ENCODE peak calls at places on chromosomes 4 and X, in seven cellular contexts. One of them, this sample, is unnamed.

GRCh38 chr4:177264788-177265422 is 44.8 kb upstream of the NEIL3 start:
- DNase-seq in AG04450: no peak
- DNase-seq in OCI-LY7: no peak
- DNase-seq in A549: no peak
- DNase-seq in heart left ventricle: no peak
- DNase-seq in lower lobe of right lung: no peak
- DNase-seq in H9: no peak
- DNase-seq in this sample: no peak

GRCh38 chr4:152454398-152455011 is 81.4 kb downstream of the FBXW7 start:
- DNase-seq in AG04450: no peak
- DNase-seq in OCI-LY7: peak; percentile 47
- DNase-seq in A549: peak; percentile 12
- DNase-seq in heart left ventricle: no peak
- DNase-seq in lower lobe of right lung: no peak
- DNase-seq in H9: no peak
- DNase-seq in this sample: no peak

GRCh38 chr4:71294301-71294700 is 44.5 kb upstream of the SLC4A4 start:
- DNase-seq in AG04450: no peak
- DNase-seq in OCI-LY7: no peak
- DNase-seq in A549: no peak
- DNase-seq in heart left ventricle: no peak
- DNase-seq in lower lobe of right lung: no peak
- DNase-seq in H9: no peak
- DNase-seq in this sample: no peak

GRCh38 chr4:13160906-13161305 is 323.2 kb downstream of the RAB28 start:
- DNase-seq in AG04450: no peak
- DNase-seq in OCI-LY7: no peak
- DNase-seq in A549: no peak
- DNase-seq in heart left ventricle: no peak
- DNase-seq in lower lobe of right lung: no peak
- DNase-seq in H9: no peak
- DNase-seq in this sample: no peak

GRCh38 chrX:75547783-75548182 is 24.9 kb upstream of the ZDHHC15 start:
- DNase-seq in AG04450: no peak
- DNase-seq in OCI-LY7: no peak
- DNase-seq in A549: no peak
- DNase-seq in heart left ventricle: peak; percentile 16
- DNase-seq in lower lobe of right lung: peak; percentile 71
- DNase-seq in H9: no peak
- DNase-seq in this sample: peak; percentile 67

GRCh38 chr4:57094482-57095223 is 15.5 kb downstream of the IGFBP7 start:
- DNase-seq in AG04450: no peak
- DNase-seq in OCI-LY7: no peak
- DNase-seq in A549: peak; percentile 51
- DNase-seq in heart left ventricle: no peak
- DNase-seq in lower lobe of right lung: no peak
- DNase-seq in H9: no peak
- DNase-seq in this sample: no peak

GRCh38 chr4:92198711-92199110 is 105.1 kb upstream of the GRID2 start:
- DNase-seq in AG04450: peak; percentile 13
- DNase-seq in OCI-LY7: no peak
- DNase-seq in A549: no peak
- DNase-seq in heart left ventricle: no peak
- DNase-seq in lower lobe of right lung: no peak
- DNase-seq in H9: no peak
- DNase-seq in this sample: no peak

GRCh38 chr4:105807496-105807895 is 87.8 kb upstream of the NPNT start:
- DNase-seq in AG04450: no peak
- DNase-seq in OCI-LY7: no peak
- DNase-seq in A549: no peak
- DNase-seq in heart left ventricle: no peak
- DNase-seq in lower lobe of right lung: no peak
- DNase-seq in H9: no peak
- DNase-seq in this sample: no peak

GRCh38 chr4:124427095-124427767 is 285.3 kb downstream of the ANKRD50 start:
- DNase-seq in AG04450: no peak
- DNase-seq in OCI-LY7: no peak
- DNase-seq in A549: no peak
- DNase-seq in heart left ventricle: peak; percentile 80
- DNase-seq in lower lobe of right lung: no peak
- DNase-seq in H9: no peak
- DNase-seq in this sample: no peak

GRCh38 chrX:13357925-13358324 is 38.1 kb upstream of the ATXN3L start:
- DNase-seq in AG04450: no peak
- DNase-seq in OCI-LY7: no peak
- DNase-seq in A549: no peak
- DNase-seq in heart left ventricle: no peak
- DNase-seq in lower lobe of right lung: no peak
- DNase-seq in H9: no peak
- DNase-seq in this sample: no peak

GRCh38 chrX:35665311-35665710 is 132.8 kb upstream of the MAGEB16 start:
- DNase-seq in AG04450: no peak
- DNase-seq in OCI-LY7: no peak
- DNase-seq in A549: no peak
- DNase-seq in heart left ventricle: no peak
- DNase-seq in lower lobe of right lung: no peak
- DNase-seq in H9: no peak
- DNase-seq in this sample: no peak

GRCh38 chr4:147768113-147768512 is 36.2 kb downstream of the ARHGAP10 start:
- DNase-seq in AG04450: no peak
- DNase-seq in OCI-LY7: no peak
- DNase-seq in A549: peak; percentile 25
- DNase-seq in heart left ventricle: no peak
- DNase-seq in lower lobe of right lung: no peak
- DNase-seq in H9: no peak
- DNase-seq in this sample: peak; percentile 89

GRCh38 chr4:167964766-167965373 is 127.5 kb upstream of the ANXA10 start:
- DNase-seq in AG04450: no peak
- DNase-seq in OCI-LY7: no peak
- DNase-seq in A549: no peak
- DNase-seq in heart left ventricle: no peak
- DNase-seq in lower lobe of right lung: no peak
- DNase-seq in H9: no peak
- DNase-seq in this sample: no peak

GRCh38 chrX:110557864-110558263 is 199.2 kb downstream of the RTL9 start:
- DNase-seq in AG04450: no peak
- DNase-seq in OCI-LY7: no peak
- DNase-seq in A549: no peak
- DNase-seq in heart left ventricle: no peak
- DNase-seq in lower lobe of right lung: peak; percentile 15
- DNase-seq in H9: no peak
- DNase-seq in this sample: no peak
- H3K27ac ChIP-seq in AG04450: no peak overlapping the region
- H3K27ac ChIP-seq in OCI-LY7: no peak overlapping the region
- H3K27ac ChIP-seq in A549: no peak overlapping the region
- H3K27ac ChIP-seq in heart left ventricle: no peak overlapping the region
- H3K27ac ChIP-seq in lower lobe of right lung: no peak overlapping the region
- H3K27ac ChIP-seq in H9: no peak overlapping the region
- H3K27ac ChIP-seq in this sample: no peak overlapping the region

DNA sequence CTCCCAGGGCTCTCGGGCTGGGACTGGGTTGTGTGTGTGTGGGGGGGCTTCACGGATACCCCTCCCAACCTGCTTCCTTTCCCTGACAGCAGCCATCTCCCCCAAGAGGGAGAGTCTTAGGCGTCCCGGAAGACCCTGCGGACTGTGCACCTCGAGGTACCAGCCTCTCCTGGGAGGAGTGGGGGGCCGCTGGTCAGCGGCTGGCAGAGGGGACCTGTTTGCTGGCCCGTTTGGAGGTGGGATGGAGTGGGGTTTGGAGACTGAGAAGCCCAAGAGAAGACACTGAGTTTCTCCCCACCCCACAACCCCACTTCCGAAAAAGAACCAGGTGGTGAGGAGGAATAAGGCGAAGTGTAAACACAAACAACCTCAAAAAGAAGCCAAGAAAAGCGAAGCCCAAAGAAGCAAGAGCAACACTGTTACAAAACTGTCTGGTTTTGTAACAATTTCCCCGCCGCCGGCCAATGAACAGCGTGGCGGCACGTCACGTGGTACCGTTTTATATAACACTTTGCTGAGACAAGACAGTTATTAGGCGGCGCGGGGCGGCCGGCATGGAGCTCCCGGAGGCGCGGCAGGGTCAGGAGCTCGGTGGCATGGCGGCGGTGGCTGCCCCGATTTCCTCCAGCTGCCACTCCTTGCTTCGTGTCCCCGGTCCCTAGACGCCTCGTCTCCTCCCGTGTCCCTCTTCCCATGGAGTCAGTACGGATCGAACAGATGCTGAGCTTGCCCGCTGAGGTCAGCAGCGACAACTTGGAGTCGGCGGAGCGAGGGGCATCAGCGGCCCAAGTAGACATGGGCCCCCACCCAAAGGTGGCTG is at the start of gene LONRF3:
- DNase-seq in AG04450: no peak
- DNase-seq in OCI-LY7: peak; percentile 7
- DNase-seq in A549: peak; percentile 60
- DNase-seq in heart left ventricle: peak; percentile 66
- DNase-seq in lower lobe of right lung: peak; percentile 88
- DNase-seq in H9: no peak
- DNase-seq in this sample: no peak
- H3K27ac ChIP-seq in AG04450: no peak within 1 kb of the TSS
- H3K27ac ChIP-seq in OCI-LY7: no peak within 1 kb of the TSS
- H3K27ac ChIP-seq in A549: peak within 1 kb of the TSS; percentile 95
- H3K27ac ChIP-seq in heart left ventricle: peak within 1 kb of the TSS; percentile 50
- H3K27ac ChIP-seq in lower lobe of right lung: peak within 1 kb of the TSS; percentile 87
- H3K27ac ChIP-seq in H9: no peak within 1 kb of the TSS
- H3K27ac ChIP-seq in this sample: no peak within 1 kb of the TSS

GRCh38 chr4:5757536-5757935 is 46.5 kb downstream of the EVC start:
- DNase-seq in AG04450: no peak
- DNase-seq in OCI-LY7: no peak
- DNase-seq in A549: no peak
- DNase-seq in heart left ventricle: no peak
- DNase-seq in lower lobe of right lung: no peak
- DNase-seq in H9: no peak
- DNase-seq in this sample: no peak
- H3K27ac ChIP-seq in AG04450: peak overlapping the region; percentile 31
- H3K27ac ChIP-seq in OCI-LY7: no peak overlapping the region
- H3K27ac ChIP-seq in A549: no peak overlapping the region
- H3K27ac ChIP-seq in heart left ventricle: no peak overlapping the region
- H3K27ac ChIP-seq in lower lobe of right lung: no peak overlapping the region
- H3K27ac ChIP-seq in H9: no peak overlapping the region
- H3K27ac ChIP-seq in this sample: no peak overlapping the region

GRCh38 chr4:149164282-149164681 is 651.4 kb downstream of the IQCM start:
- DNase-seq in AG04450: peak; percentile 63
- DNase-seq in OCI-LY7: no peak
- DNase-seq in A549: peak; percentile 3
- DNase-seq in heart left ventricle: no peak
- DNase-seq in lower lobe of right lung: no peak
- DNase-seq in H9: peak; percentile 52
- DNase-seq in this sample: no peak

GRCh38 chr4:149166886-149167285 is 648.8 kb downstream of the IQCM start:
- DNase-seq in AG04450: no peak
- DNase-seq in OCI-LY7: no peak
- DNase-seq in A549: no peak
- DNase-seq in heart left ventricle: no peak
- DNase-seq in lower lobe of right lung: no peak
- DNase-seq in H9: no peak
- DNase-seq in this sample: no peak

GRCh38 chr4:149168645-149169044 is 647.0 kb downstream of the IQCM start:
- DNase-seq in AG04450: no peak
- DNase-seq in OCI-LY7: no peak
- DNase-seq in A549: no peak
- DNase-seq in heart left ventricle: no peak
- DNase-seq in lower lobe of right lung: no peak
- DNase-seq in H9: no peak
- DNase-seq in this sample: no peak

GRCh38 chr4:149161247-149161646 is 654.4 kb downstream of the IQCM start:
- DNase-seq in AG04450: no peak
- DNase-seq in OCI-LY7: no peak
- DNase-seq in A549: no peak
- DNase-seq in heart left ventricle: peak; percentile 15
- DNase-seq in lower lobe of right lung: no peak
- DNase-seq in H9: no peak
- DNase-seq in this sample: no peak

DNA sequence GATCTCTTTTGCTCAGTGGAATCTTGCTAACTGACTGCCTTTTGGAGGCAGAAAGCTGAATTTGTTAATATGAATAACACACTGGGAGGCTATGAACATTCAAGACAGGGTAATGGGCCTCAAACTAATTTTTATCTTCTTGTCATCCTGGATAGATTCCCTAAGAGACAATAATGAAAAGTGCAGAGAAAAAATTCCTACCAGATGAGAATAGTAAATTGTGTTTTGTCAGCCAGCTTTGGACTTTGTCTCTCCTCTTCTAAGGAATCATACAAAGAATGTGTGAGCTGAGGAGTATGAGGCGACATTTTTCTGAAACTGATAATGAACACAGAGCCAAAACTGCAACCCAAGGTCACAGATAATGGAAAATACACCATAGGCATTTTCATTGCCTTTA is 649.3 kb downstream of the IQCM start:
- DNase-seq in AG04450: no peak
- DNase-seq in OCI-LY7: no peak
- DNase-seq in A549: no peak
- DNase-seq in heart left ventricle: no peak
- DNase-seq in lower lobe of right lung: no peak
- DNase-seq in H9: no peak
- DNase-seq in this sample: no peak
- H3K27ac ChIP-seq in AG04450: no peak overlapping the region
- H3K27ac ChIP-seq in OCI-LY7: no peak overlapping the region
- H3K27ac ChIP-seq in A549: no peak overlapping the region
- H3K27ac ChIP-seq in heart left ventricle: no peak overlapping the region
- H3K27ac ChIP-seq in lower lobe of right lung: no peak overlapping the region
- H3K27ac ChIP-seq in H9: no peak overlapping the region
- H3K27ac ChIP-seq in this sample: no peak overlapping the region